ENCODE peak calls at places on chromosomes 13 and 19, in six cellular contexts. One of them, this sample, is unnamed.

GRCh38 chr13:110436276-110436675 is 125.2 kb downstream of the RAB20 start:
- DNase-seq in stimulated activated CD8-positive, alpha-beta memory T cell treated with anti-CD3 and anti-CD28 coated beads, Interleukin-4, amount 100 ng/mL, for 4 hours: no peak
- DNase-seq in astrocyte of the cerebellum: peak
- DNase-seq in ELF-1: no peak
- DNase-seq in mesothelial cell of epicardium: no peak
- DNase-seq in substantia nigra: no peak
- DNase-seq in this sample: no peak

GRCh38 chr19:33054623-33055022 is 10.1 kb downstream of the RHPN2 start:
- DNase-seq in stimulated activated CD8-positive, alpha-beta memory T cell treated with anti-CD3 and anti-CD28 coated beads, Interleukin-4, amount 100 ng/mL, for 4 hours: no peak
- DNase-seq in astrocyte of the cerebellum: no peak
- DNase-seq in ELF-1: no peak
- DNase-seq in mesothelial cell of epicardium: no peak
- DNase-seq in substantia nigra: no peak
- DNase-seq in this sample: no peak

GRCh38 chr19:6415592-6416190 is 8.9 kb downstream of the KHSRP start:
- DNase-seq in stimulated activated CD8-positive, alpha-beta memory T cell treated with anti-CD3 and anti-CD28 coated beads, Interleukin-4, amount 100 ng/mL, for 4 hours: no peak
- DNase-seq in astrocyte of the cerebellum: no peak
- DNase-seq in ELF-1: no peak
- DNase-seq in mesothelial cell of epicardium: no peak
- DNase-seq in substantia nigra: no peak
- DNase-seq in this sample: no peak

GRCh38 chr19:402786-403185 is 6.2 kb downstream of the C2CD4C start:
- DNase-seq in stimulated activated CD8-positive, alpha-beta memory T cell treated with anti-CD3 and anti-CD28 coated beads, Interleukin-4, amount 100 ng/mL, for 4 hours: no peak
- DNase-seq in astrocyte of the cerebellum: no peak
- DNase-seq in ELF-1: no peak
- DNase-seq in mesothelial cell of epicardium: no peak
- DNase-seq in substantia nigra: no peak
- DNase-seq in this sample: no peak

GRCh38 chr13:36431204-36432105 is 840 bp upstream of the CCNA1 start:
- DNase-seq in stimulated activated CD8-positive, alpha-beta memory T cell treated with anti-CD3 and anti-CD28 coated beads, Interleukin-4, amount 100 ng/mL, for 4 hours: no peak
- DNase-seq in astrocyte of the cerebellum: no peak
- DNase-seq in ELF-1: no peak
- DNase-seq in mesothelial cell of epicardium: peak
- DNase-seq in substantia nigra: no peak
- DNase-seq in this sample: no peak

GRCh38 chr19:50328257-50329145 is 676 bp downstream of the KCNC3 start:
- DNase-seq in stimulated activated CD8-positive, alpha-beta memory T cell treated with anti-CD3 and anti-CD28 coated beads, Interleukin-4, amount 100 ng/mL, for 4 hours: no peak
- DNase-seq in astrocyte of the cerebellum: no peak
- DNase-seq in ELF-1: peak
- DNase-seq in mesothelial cell of epicardium: no peak
- DNase-seq in substantia nigra: no peak
- DNase-seq in this sample: no peak

GRCh38 chr19:48569814-48570213 is 17.8 kb downstream of the SULT2B1 start:
- DNase-seq in stimulated activated CD8-positive, alpha-beta memory T cell treated with anti-CD3 and anti-CD28 coated beads, Interleukin-4, amount 100 ng/mL, for 4 hours: no peak
- DNase-seq in astrocyte of the cerebellum: peak
- DNase-seq in ELF-1: peak
- DNase-seq in mesothelial cell of epicardium: no peak
- DNase-seq in substantia nigra: no peak
- DNase-seq in this sample: no peak

GRCh38 chr19:39542198-39542597 is 2.2 kb upstream of the EID2 start:
- DNase-seq in stimulated activated CD8-positive, alpha-beta memory T cell treated with anti-CD3 and anti-CD28 coated beads, Interleukin-4, amount 100 ng/mL, for 4 hours: no peak
- DNase-seq in astrocyte of the cerebellum: no peak
- DNase-seq in ELF-1: no peak
- DNase-seq in mesothelial cell of epicardium: no peak
- DNase-seq in substantia nigra: no peak
- DNase-seq in this sample: no peak

GRCh38 chr13:42328672-42329071 is 56.7 kb downstream of the AKAP11 start:
- DNase-seq in stimulated activated CD8-positive, alpha-beta memory T cell treated with anti-CD3 and anti-CD28 coated beads, Interleukin-4, amount 100 ng/mL, for 4 hours: no peak
- DNase-seq in astrocyte of the cerebellum: no peak
- DNase-seq in ELF-1: no peak
- DNase-seq in mesothelial cell of epicardium: no peak
- DNase-seq in substantia nigra: no peak
- DNase-seq in this sample: no peak

GRCh38 chr19:18392417-18392816 is 5.0 kb downstream of the LRRC25 start:
- DNase-seq in stimulated activated CD8-positive, alpha-beta memory T cell treated with anti-CD3 and anti-CD28 coated beads, Interleukin-4, amount 100 ng/mL, for 4 hours: no peak
- DNase-seq in astrocyte of the cerebellum: no peak
- DNase-seq in ELF-1: no peak
- DNase-seq in mesothelial cell of epicardium: no peak
- DNase-seq in substantia nigra: no peak
- DNase-seq in this sample: peak